ENCODE peak calls at places on chromosome 17, in seven cellular contexts. One of them, this sample, is unnamed.

GRCh38 chr17:70407501-70407900 is 238.2 kb downstream of the KCNJ2 start:
- DNase-seq in IMR-90: peak; percentile 1
- DNase-seq in mesenchymal stem cell: peak; percentile 60
- DNase-seq in mesendoderm: no peak
- DNase-seq in H9: no peak
- DNase-seq in trophoblast cell: no peak
- DNase-seq in neuronal stem cell: no peak
- DNase-seq in this sample: no peak

GRCh38 chr17:38702900-38703741 is 2.0 kb upstream of the MLLT6 start:
- DNase-seq in trophoblast cell: no peak
- DNase-seq in neuronal stem cell: no peak
- DNase-seq in mesenchymal stem cell: peak; percentile 8
- DNase-seq in mesendoderm: no peak
- DNase-seq in IMR-90: no peak
- DNase-seq in H9: peak; percentile 46
- DNase-seq in this sample: no peak

GRCh38 chr17:54982399-54982798 is 13.8 kb downstream of the STXBP4 start:
- DNase-seq in mesenchymal stem cell: peak; percentile 36
- DNase-seq in IMR-90: peak; percentile 66
- DNase-seq in neuronal stem cell: no peak
- DNase-seq in H9: no peak
- DNase-seq in trophoblast cell: no peak
- DNase-seq in mesendoderm: no peak
- DNase-seq in this sample: no peak

GRCh38 chr17:80220709-80221215 is 535 bp downstream of the SLC26A11 start:
- DNase-seq in H9: no peak
- DNase-seq in IMR-90: no peak
- DNase-seq in mesenchymal stem cell: peak; percentile 28
- DNase-seq in mesendoderm: peak; percentile 10
- DNase-seq in neuronal stem cell: no peak
- DNase-seq in trophoblast cell: no peak
- DNase-seq in this sample: peak; percentile 59

GRCh38 chr17:4433515-4434031 is at the start of gene SPNS3:
- DNase-seq in mesenchymal stem cell: no peak
- DNase-seq in trophoblast cell: no peak
- DNase-seq in neuronal stem cell: no peak
- DNase-seq in mesendoderm: no peak
- DNase-seq in H9: no peak
- DNase-seq in IMR-90: no peak
- DNase-seq in this sample: no peak

GRCh38 chr17:7858487-7858832 is 657 bp downstream of the CYB5D1 start:
- DNase-seq in mesenchymal stem cell: peak; percentile 79
- DNase-seq in trophoblast cell: no peak
- DNase-seq in mesendoderm: peak; percentile 84
- DNase-seq in H9: peak; percentile 80
- DNase-seq in neuronal stem cell: peak; percentile 56
- DNase-seq in IMR-90: peak; percentile 44
- DNase-seq in this sample: no peak

GRCh38 chr17:83099570-83100181 is 20.3 kb downstream of the METRNL start:
- DNase-seq in neuronal stem cell: no peak
- DNase-seq in mesenchymal stem cell: no peak
- DNase-seq in IMR-90: no peak
- DNase-seq in H9: no peak
- DNase-seq in trophoblast cell: no peak
- DNase-seq in mesendoderm: no peak
- DNase-seq in this sample: no peak

GRCh38 chr17:9037741-9038140 is 16.4 kb downstream of the NTN1 start:
- DNase-seq in mesenchymal stem cell: no peak
- DNase-seq in trophoblast cell: no peak
- DNase-seq in mesendoderm: no peak
- DNase-seq in H9: no peak
- DNase-seq in neuronal stem cell: no peak
- DNase-seq in IMR-90: no peak
- DNase-seq in this sample: no peak

GRCh38 chr17:76085731-76086366 is 6.9 kb downstream of the ZACN start:
- DNase-seq in trophoblast cell: no peak
- DNase-seq in IMR-90: no peak
- DNase-seq in H9: no peak
- DNase-seq in neuronal stem cell: no peak
- DNase-seq in mesendoderm: no peak
- DNase-seq in mesenchymal stem cell: no peak
- DNase-seq in this sample: no peak

GRCh38 chr17:43673516-43674323 is 12.0 kb upstream of the MEOX1 start:
- DNase-seq in IMR-90: peak; percentile 60
- DNase-seq in H9: peak; percentile 84
- DNase-seq in neuronal stem cell: peak; percentile 69
- DNase-seq in mesenchymal stem cell: peak; percentile 69
- DNase-seq in trophoblast cell: peak; percentile 67
- DNase-seq in mesendoderm: peak; percentile 67
- DNase-seq in this sample: no peak

GRCh38 chr17:81043725-81044427 is 8.9 kb downstream of the BAIAP2 start:
- DNase-seq in trophoblast cell: peak; percentile 95
- DNase-seq in neuronal stem cell: no peak
- DNase-seq in mesenchymal stem cell: peak; percentile 59
- DNase-seq in IMR-90: no peak
- DNase-seq in H9: peak; percentile 83
- DNase-seq in mesendoderm: peak; percentile 90
- DNase-seq in this sample: no peak

GRCh38 chr17:33183487-33184026 is 109.5 kb downstream of the ASIC2 start:
- DNase-seq in IMR-90: no peak
- DNase-seq in mesendoderm: no peak
- DNase-seq in mesenchymal stem cell: no peak
- DNase-seq in neuronal stem cell: no peak
- DNase-seq in H9: no peak
- DNase-seq in trophoblast cell: no peak
- DNase-seq in this sample: no peak

GRCh38 chr17:63956296-63956920 is 16.3 kb downstream of the SCN4A start:
- DNase-seq in neuronal stem cell: no peak
- DNase-seq in IMR-90: peak; percentile 74
- DNase-seq in mesenchymal stem cell: peak; percentile 33
- DNase-seq in mesendoderm: no peak
- DNase-seq in trophoblast cell: no peak
- DNase-seq in H9: no peak
- DNase-seq in this sample: no peak

GRCh38 chr17:48754500-48755261 is 26.1 kb upstream of the HOXB13 start:
- DNase-seq in IMR-90: no peak
- DNase-seq in neuronal stem cell: no peak
- DNase-seq in trophoblast cell: no peak
- DNase-seq in H9: peak; percentile 92
- DNase-seq in mesendoderm: no peak
- DNase-seq in mesenchymal stem cell: no peak
- DNase-seq in this sample: peak; percentile 75

DNA sequence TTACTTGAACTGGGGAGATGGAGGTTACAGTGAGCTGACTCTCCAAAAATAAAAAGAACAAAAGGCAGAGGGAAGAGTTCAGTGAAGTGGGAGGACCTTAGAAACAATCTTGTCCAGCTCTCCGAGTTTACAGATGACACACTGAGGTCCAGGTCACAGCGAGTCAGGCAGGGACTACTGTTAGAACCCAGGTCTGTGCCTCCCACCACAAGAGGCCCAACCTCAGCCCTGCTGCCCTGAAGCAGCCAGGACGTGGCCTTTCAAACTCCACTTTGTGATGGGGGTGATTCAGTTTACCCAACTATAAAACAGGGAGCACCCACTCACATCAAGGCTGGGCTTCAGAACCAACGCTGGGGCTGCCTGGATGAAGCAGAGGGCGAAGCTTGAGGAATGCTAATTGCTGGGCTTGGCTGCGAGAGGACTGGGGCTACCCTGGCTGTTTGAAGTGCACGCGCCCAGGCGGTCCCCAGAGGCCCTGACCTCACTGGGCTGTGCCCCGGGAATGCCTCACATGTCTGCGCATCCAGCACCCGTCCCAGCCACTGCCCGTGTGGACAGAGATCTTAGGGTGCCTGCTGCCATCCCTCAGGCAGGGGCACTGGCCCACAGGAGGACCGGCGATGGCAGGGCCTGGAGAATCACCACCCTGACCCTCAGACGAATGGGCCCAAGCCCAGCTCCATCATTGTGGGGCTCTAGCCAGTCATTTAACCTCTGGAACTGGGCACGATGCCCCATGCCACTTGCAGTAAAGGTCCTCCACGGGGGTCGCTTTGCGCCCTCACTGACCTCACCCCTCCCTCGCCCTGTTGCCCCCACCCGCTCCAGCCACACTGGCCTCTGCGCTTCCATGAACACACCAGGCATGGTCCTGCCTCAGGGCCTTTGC is 11.4 kb downstream of the SLC5A10 start:
- DNase-seq in mesendoderm: no peak
- DNase-seq in neuronal stem cell: no peak
- DNase-seq in mesenchymal stem cell: no peak
- DNase-seq in IMR-90: peak; percentile 50
- DNase-seq in trophoblast cell: no peak
- DNase-seq in H9: no peak
- DNase-seq in this sample: no peak
- H3K9ac ChIP-seq in mesendoderm: no peak overlapping the region
- H3K9ac ChIP-seq in neuronal stem cell: no peak overlapping the region
- H3K9ac ChIP-seq in mesenchymal stem cell: peak overlapping the region; percentile 13
- H3K9ac ChIP-seq in IMR-90: peak overlapping the region; percentile 13
- H3K9ac ChIP-seq in trophoblast cell: no peak overlapping the region
- H3K9ac ChIP-seq in H9: no peak overlapping the region
- H3K9ac ChIP-seq in this sample: no peak overlapping the region

GRCh38 chr17:82060001-82060380 is 5.6 kb downstream of the DUS1L start:
- DNase-seq in neuronal stem cell: no peak
- DNase-seq in IMR-90: no peak
- DNase-seq in H9: no peak
- DNase-seq in mesenchymal stem cell: no peak
- DNase-seq in mesendoderm: no peak
- DNase-seq in trophoblast cell: no peak
- DNase-seq in this sample: no peak
- H3K18ac ChIP-seq in neuronal stem cell: no peak overlapping the region
- H3K18ac ChIP-seq in IMR-90: no peak overlapping the region
- H3K18ac ChIP-seq in H9: no peak overlapping the region
- H3K18ac ChIP-seq in mesenchymal stem cell: no peak overlapping the region
- H3K18ac ChIP-seq in mesendoderm: no peak overlapping the region
- H3K18ac ChIP-seq in trophoblast cell: no peak overlapping the region
- H3K18ac ChIP-seq in this sample: no peak overlapping the region

GRCh38 chr17:41965694-41966375 is 760 bp upstream of the CNP start:
- DNase-seq in trophoblast cell: peak; percentile 91
- DNase-seq in mesendoderm: peak; percentile 95
- DNase-seq in H9: peak; percentile 97
- DNase-seq in IMR-90: peak; percentile 38
- DNase-seq in mesenchymal stem cell: peak; percentile 68
- DNase-seq in neuronal stem cell: peak; percentile 50
- DNase-seq in this sample: peak; percentile 82
- H3K9ac ChIP-seq in trophoblast cell: peak overlapping the region; percentile 50
- H3K9ac ChIP-seq in mesendoderm: peak overlapping the region; percentile 89
- H3K9ac ChIP-seq in H9: peak overlapping the region; percentile 55
- H3K9ac ChIP-seq in IMR-90: peak overlapping the region; percentile 88
- H3K9ac ChIP-seq in mesenchymal stem cell: peak overlapping the region; percentile 94
- H3K9ac ChIP-seq in neuronal stem cell: peak overlapping the region; percentile 64
- H3K9ac ChIP-seq in this sample: no peak overlapping the region

GRCh38 chr17:39894681-39895376 is 23.6 kb downstream of the GSDMB start:
- DNase-seq in mesendoderm: no peak
- DNase-seq in H9: no peak
- DNase-seq in neuronal stem cell: no peak
- DNase-seq in mesenchymal stem cell: no peak
- DNase-seq in IMR-90: no peak
- DNase-seq in trophoblast cell: no peak
- DNase-seq in this sample: peak; percentile 20
- H3K18ac ChIP-seq in mesendoderm: no peak overlapping the region
- H3K18ac ChIP-seq in H9: no peak overlapping the region
- H3K18ac ChIP-seq in neuronal stem cell: no peak overlapping the region
- H3K18ac ChIP-seq in mesenchymal stem cell: no peak overlapping the region
- H3K18ac ChIP-seq in IMR-90: no peak overlapping the region
- H3K18ac ChIP-seq in trophoblast cell: no peak overlapping the region
- H3K18ac ChIP-seq in this sample: no peak overlapping the region

GRCh38 chr17:62140376-62140775 is 75.3 kb upstream of the MED13 start:
- DNase-seq in mesendoderm: no peak
- DNase-seq in neuronal stem cell: no peak
- DNase-seq in IMR-90: no peak
- DNase-seq in H9: peak; percentile 47
- DNase-seq in trophoblast cell: no peak
- DNase-seq in mesenchymal stem cell: no peak
- DNase-seq in this sample: no peak
- H3K9ac ChIP-seq in mesendoderm: no peak overlapping the region
- H3K9ac ChIP-seq in neuronal stem cell: no peak overlapping the region
- H3K9ac ChIP-seq in IMR-90: no peak overlapping the region
- H3K9ac ChIP-seq in H9: no peak overlapping the region
- H3K9ac ChIP-seq in trophoblast cell: no peak overlapping the region
- H3K9ac ChIP-seq in mesenchymal stem cell: no peak overlapping the region
- H3K9ac ChIP-seq in this sample: no peak overlapping the region

DNA sequence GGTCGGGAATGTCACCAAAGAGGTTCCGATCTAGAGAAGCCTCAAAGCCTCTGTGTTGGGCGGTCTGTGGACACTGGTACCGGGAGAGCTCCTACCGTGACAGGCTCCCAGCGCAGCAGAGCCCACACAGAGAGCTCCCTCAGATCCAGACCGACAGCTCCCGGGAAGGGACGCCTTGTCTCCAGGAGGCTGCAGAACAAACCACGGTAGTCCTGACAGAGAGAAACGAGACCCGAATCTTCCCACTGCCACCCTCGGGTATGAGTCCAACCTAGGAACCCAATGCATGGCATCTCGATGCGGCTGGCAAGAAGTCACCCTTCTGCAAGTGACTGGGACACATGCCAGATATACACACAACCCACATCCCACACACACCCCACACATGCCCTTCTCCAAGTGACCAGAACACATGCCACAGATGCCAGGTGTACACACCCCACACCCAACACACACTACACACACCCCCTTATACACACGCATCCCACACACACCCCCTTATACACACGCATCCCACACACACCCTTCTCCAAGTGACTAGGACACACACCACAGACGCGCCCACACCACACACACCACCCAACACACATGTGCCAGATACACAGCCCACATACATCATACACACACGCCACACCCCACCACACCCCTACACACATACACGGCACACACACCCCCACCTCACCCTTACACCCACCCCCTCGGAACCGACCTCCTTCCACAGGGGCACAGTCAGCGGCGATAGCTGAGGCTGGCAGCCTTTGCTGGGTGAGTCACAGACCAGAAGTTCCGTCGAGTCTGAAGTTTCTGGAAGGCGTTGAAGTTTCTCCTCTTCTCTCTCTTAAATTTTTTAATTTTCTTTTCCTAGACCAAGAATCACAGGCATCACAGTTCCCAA is 15.9 kb upstream of the CYTH1 start:
- DNase-seq in IMR-90: no peak
- DNase-seq in mesenchymal stem cell: no peak
- DNase-seq in mesendoderm: no peak
- DNase-seq in neuronal stem cell: no peak
- DNase-seq in H9: no peak
- DNase-seq in trophoblast cell: no peak
- DNase-seq in this sample: no peak
- H3K18ac ChIP-seq in IMR-90: no peak overlapping the region
- H3K18ac ChIP-seq in mesenchymal stem cell: no peak overlapping the region
- H3K18ac ChIP-seq in mesendoderm: no peak overlapping the region
- H3K18ac ChIP-seq in neuronal stem cell: no peak overlapping the region
- H3K18ac ChIP-seq in H9: no peak overlapping the region
- H3K18ac ChIP-seq in trophoblast cell: no peak overlapping the region
- H3K18ac ChIP-seq in this sample: no peak overlapping the region